ENCODE peak calls at places on chromosomes 2 and 18, in six cellular contexts. S is endodermal cell, F is MM.1S, C is astrocyte of the spinal cord, K is SK-N-MC, Z is fibroblast of the aortic adventitia. R is an unnamed sample.

GRCh38 chr18:21298351-21298750 is 56.3 kb downstream of the GREB1L start:
- DNase-seq in K (no peak), Z (no peak), S (no peak), F (no peak), C (no peak), R (no peak)

GRCh38 chr2:84858123-84858522 is 22.8 kb downstream of the TRABD2A start:
- DNase-seq in S (peak), K (no peak), C (no peak), F (no peak), Z (no peak), R (peak)

GRCh38 chr18:45557296-45557695 is 58.0 kb upstream of the SLC14A2 start:
- DNase-seq in K (no peak), Z (no peak), S (no peak), C (no peak), F (no peak), R (no peak)

GRCh38 chr2:82234283-82234682 is 1929.7 kb upstream of the LRRTM1 start:
- DNase-seq in Z (no peak), F (no peak), C (no peak), K (no peak), S (peak), R (no peak)

GRCh38 chr2:174632847-174633620 is 35.4 kb upstream of the WIPF1 start:
- DNase-seq in S (no peak), C (no peak), Z (peak), F (peak), K (no peak), R (no peak)

GRCh38 chr18:24014062-24014985 is at the start of gene TTC39C:
- DNase-seq in C (peak), K (no peak), F (peak), S (peak), Z (peak), R (peak)

GRCh38 chr2:174781298-174781697 is 17.0 kb upstream of the CHRNA1 start:
- DNase-seq in Z (no peak), C (no peak), K (no peak), S (no peak), F (no peak), R (no peak)

GRCh38 chr18:74370163-74370562 is 54.5 kb downstream of the C18orf63 start:
- DNase-seq in F (no peak), S (no peak), K (no peak), Z (no peak), C (no peak), R (no peak)

GRCh38 chr2:162582357-162582798 is 238.4 kb downstream of the GCA start:
- DNase-seq in K (no peak), C (peak), F (no peak), S (peak), Z (no peak), R (no peak)

GRCh38 chr18:69636529-69637301 is 236.0 kb downstream of the DOK6 start:
- DNase-seq in Z (no peak), C (no peak), K (no peak), S (peak), F (no peak), R (peak)

GRCh38 chr18:37107748-37108522 is 279.0 kb downstream of the KIAA1328 start:
- DNase-seq in C (no peak), Z (no peak), F (no peak), K (no peak), S (no peak), R (no peak)

GRCh38 chr2:136010126-136010525 is 24.7 kb upstream of the DARS1 start:
- DNase-seq in Z (peak), C (peak), K (no peak), S (no peak), F (no peak), R (no peak)

GRCh38 chr2:131046580-131047274 is 46.5 kb downstream of the FAM168B start:
- DNase-seq in K (no peak), F (no peak), S (no peak), C (no peak), Z (no peak), R (no peak)

GRCh38 chr2:239818531-239819011 is 206.6 kb downstream of the NDUFA10 start:
- DNase-seq in F (no peak), C (no peak), K (no peak), Z (no peak), S (peak), R (no peak)

GRCh38 chr2:131031431-131031841 is 61.8 kb downstream of the FAM168B start:
- DNase-seq in Z (no peak), K (no peak), C (no peak), F (no peak), S (no peak), R (no peak)

GRCh38 chr2:160096414-160096813 is 34.0 kb upstream of the PLA2R1 start:
- DNase-seq in K (no peak), Z (no peak), C (no peak), F (no peak), S (no peak), R (no peak)

GRCh38 chr2:158953926-158954763 is 14.3 kb upstream of the TANC1 start:
- DNase-seq in F (peak), K (peak), Z (peak), C (peak), S (no peak), R (no peak)

GRCh38 chr18:26526128-26526965 is 22.0 kb downstream of the KCTD1 start:
- DNase-seq in C (no peak), F (no peak), Z (peak), K (no peak), S (peak), R (no peak)

GRCh38 chr2:225275443-225275842 is 124.1 kb upstream of the NYAP2 start:
- DNase-seq in Z (no peak), S (no peak), F (no peak), C (no peak), K (no peak), R (no peak)
- H3K4me3 ChIP-seq in Z (no peak), S (no peak), F (no peak), C (no peak), K (no peak), R (no peak)

GRCh38 chr2:234611209-234611608 is 114.3 kb upstream of the ARL4C start:
- DNase-seq in C (no peak), F (no peak), Z (no peak), S (peak), K (no peak), R (no peak)
- H3K4me3 ChIP-seq in C (no peak), F (no peak), Z (no peak), S (no peak), K (no peak), R (no peak)

DNA sequence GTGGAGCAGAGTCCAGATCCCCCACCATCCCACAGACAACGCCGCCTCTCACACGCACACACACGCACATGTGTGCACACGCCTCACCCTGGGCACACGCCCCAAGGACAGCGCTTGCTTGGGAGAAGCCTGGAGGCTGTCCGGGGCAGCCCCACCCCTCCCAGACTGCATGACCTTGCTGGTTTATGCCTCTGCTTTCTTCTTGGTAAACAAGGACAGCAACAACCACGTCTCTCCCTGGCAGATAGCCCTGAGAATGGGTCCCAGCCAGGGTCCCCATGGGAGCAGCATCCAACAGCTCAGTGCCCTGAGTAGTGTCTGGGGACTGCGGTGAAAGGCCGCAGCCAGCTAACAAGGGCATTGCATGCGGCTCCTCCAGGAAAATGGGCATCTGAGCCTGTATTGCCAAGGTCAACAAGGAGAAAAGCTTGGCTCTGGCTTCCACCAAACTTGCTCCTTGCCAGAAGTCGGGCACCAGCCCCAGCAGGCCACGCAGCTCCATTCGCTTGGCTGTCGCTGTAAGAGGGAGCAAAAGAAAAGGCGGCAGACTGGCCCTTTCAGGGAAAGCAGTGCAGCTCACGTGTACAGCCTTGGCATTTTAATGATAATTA is 234.6 kb downstream of the EIPR1 start:
- DNase-seq in F (no peak), K (no peak), Z (no peak), C (no peak), S (peak), R (no peak)
- H3K4me3 ChIP-seq in F (no peak), K (no peak), Z (no peak), C (no peak), S (no peak), R (no peak)

DNA sequence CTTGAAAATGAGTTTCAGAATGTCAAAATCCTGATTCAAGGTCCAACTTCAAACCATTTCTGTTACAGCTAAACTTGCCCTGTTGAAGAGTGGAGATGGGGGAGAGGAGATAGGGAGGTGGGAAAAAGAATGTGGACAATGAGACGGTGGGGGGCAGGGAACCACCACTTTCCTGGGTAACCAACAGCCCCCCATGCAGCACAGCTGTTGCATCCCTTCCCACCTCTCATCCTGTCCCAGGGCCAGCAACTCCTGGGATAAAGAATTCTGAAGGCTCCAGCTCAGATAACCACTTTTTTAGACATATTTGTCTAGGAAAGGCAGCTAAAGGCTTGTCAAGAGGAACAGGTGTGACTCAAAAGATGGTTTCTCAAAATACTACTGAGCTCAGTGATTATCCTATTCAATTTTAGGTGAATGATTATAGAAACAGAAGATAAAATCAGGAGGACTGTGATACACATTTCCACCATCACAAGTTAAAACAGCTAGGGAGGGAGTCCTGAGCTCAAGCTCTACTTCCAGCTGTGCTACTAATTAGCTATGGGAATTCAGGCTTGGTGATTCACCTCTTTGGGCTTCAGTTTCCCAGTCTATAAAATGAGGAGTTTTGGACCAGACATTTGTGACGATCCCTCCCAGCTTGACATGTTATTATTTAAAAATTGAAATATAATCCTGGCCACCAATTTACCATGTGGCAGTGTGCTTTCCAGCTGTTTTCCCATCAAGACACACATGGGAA is 36.3 kb downstream of the HDHD2 start:
- DNase-seq in F (no peak), S (peak), K (no peak), C (peak), Z (no peak), R (no peak)
- H3K4me3 ChIP-seq in F (no peak), S (peak), K (no peak), C (no peak), Z (no peak), R (no peak)

GRCh38 chr2:152542344-152542994 is 174.8 kb downstream of the PRPF40A start:
- DNase-seq in S (no peak), K (no peak), F (no peak), Z (no peak), C (no peak), R (no peak)

GRCh38 chr2:152544626-152545025 is 172.6 kb downstream of the PRPF40A start:
- DNase-seq in Z (no peak), S (no peak), F (no peak), C (no peak), K (no peak), R (no peak)

GRCh38 chr2:152541712-152542111 is 175.5 kb downstream of the PRPF40A start:
- DNase-seq in K (no peak), F (no peak), C (no peak), S (no peak), Z (no peak), R (no peak)

GRCh38 chr2:152543717-152544116 is 173.5 kb downstream of the PRPF40A start:
- DNase-seq in S (no peak), F (no peak), C (no peak), K (no peak), Z (no peak), R (no peak)

DNA sequence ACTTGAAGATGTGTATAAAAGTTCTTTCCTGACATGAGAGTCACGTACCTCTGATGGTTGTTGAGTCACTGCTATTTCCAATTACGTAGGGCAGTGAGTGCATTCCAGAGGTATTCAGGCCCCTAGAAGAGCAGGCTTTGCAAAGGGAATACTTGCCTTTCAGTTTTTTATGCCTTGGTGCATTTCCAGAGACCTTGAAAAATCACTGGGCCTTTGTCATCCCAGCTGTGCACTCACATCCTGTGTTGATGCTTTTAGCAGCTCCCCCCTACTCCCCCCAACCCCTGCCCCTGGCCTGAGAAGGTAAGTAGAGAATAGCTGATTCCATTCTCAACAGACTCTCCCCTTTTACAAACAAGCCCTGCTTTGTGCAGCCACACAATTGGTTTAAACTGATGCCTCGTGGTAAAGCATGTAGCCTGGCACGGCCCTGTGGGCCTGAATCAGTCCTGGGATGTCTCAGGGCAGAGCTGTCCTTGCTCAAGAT is 174.2 kb downstream of the PRPF40A start:
- DNase-seq in C (peak), Z (peak), K (no peak), S (peak), F (no peak), R (no peak)
- H3K4me3 ChIP-seq in C (no peak), Z (no peak), K (no peak), S (no peak), F (no peak), R (no peak)

DNA sequence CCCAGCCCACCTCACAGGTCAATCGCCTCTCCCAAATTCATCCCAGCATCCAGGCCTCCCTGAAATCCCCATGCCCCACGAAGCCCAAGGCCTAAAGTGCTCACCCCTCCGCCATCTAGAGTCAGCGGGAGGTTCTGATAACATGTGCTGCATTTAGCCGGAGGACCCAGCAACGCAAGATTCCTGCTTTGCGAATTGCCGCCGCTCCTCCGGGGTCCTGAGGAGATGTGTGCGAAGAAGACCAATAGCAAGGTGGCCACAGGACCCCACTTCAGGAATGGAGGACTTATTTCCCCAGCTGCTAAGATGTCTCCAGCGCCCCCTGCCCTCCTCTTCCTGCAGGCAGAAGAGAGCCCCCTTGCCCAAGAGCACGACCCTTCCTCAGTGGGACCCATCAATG is 120.8 kb upstream of the GLI2 start:
- DNase-seq in F (no peak), K (no peak), S (no peak), C (no peak), Z (no peak), R (no peak)
- H3K4me3 ChIP-seq in F (no peak), K (no peak), S (no peak), C (no peak), Z (no peak), R (no peak)